ENCODE peak calls at places on chromosomes 4 and X, in ten cellular contexts. C is bronchial epithelial cell, X is kidney tubule cell, V is substantia nigra, Q is GM18507, T is ELF-1, M is pulmonary artery endothelial cell, B is cerebellar cortex, H is AG10803, N is colonic mucosa. G is an unnamed sample.

GRCh38 chrX:101051549-101052302 is at the start of gene TRMT2B:
- DNase-seq in Q (peak), X (peak), V (peak), B (peak), H (peak), N (peak), C (peak), T (peak), M (no peak), G (peak)

GRCh38 chr4:110926841-110927400 is 304.0 kb upstream of the PITX2 start:
- DNase-seq in V (no peak), C (no peak), Q (no peak), M (no peak), B (no peak), H (no peak), T (no peak), N (no peak), X (no peak), G (no peak)

GRCh38 chrX:113009837-113010236 is 169.2 kb upstream of the AMOT start:
- DNase-seq in Q (no peak), C (no peak), N (no peak), T (peak), H (no peak), X (no peak), V (no peak), B (no peak), M (no peak), G (no peak)

GRCh38 chr4:22477136-22477793 is 38.6 kb downstream of the ADGRA3 start:
- DNase-seq in X (no peak), T (no peak), Q (no peak), C (no peak), N (peak), B (no peak), M (no peak), H (no peak), V (no peak), G (no peak)

GRCh38 chr4:110781944-110782343 is 159.1 kb upstream of the PITX2 start:
- DNase-seq in M (no peak), C (no peak), H (no peak), Q (no peak), B (no peak), N (no peak), V (no peak), X (no peak), T (no peak), G (no peak)

GRCh38 chr4:22442956-22443355 is 72.9 kb downstream of the ADGRA3 start:
- DNase-seq in M (no peak), T (no peak), H (no peak), N (no peak), Q (no peak), X (no peak), V (no peak), C (no peak), B (no peak), G (no peak)

GRCh38 chr4:27716693-27717505 is 856.3 kb downstream of the STIM2 start:
- DNase-seq in V (peak), X (no peak), H (no peak), C (no peak), N (no peak), T (no peak), Q (no peak), B (no peak), M (no peak), G (no peak)

GRCh38 chr4:110503588-110504435 is 27.9 kb downstream of the ENPEP start:
- DNase-seq in H (peak), X (no peak), V (no peak), B (no peak), M (no peak), Q (no peak), N (no peak), T (peak), C (no peak), G (no peak)

GRCh38 chr4:118285931-118286330 is 66.9 kb downstream of the PRSS12 start:
- DNase-seq in N (no peak), X (no peak), M (no peak), V (no peak), H (no peak), T (no peak), C (peak), B (no peak), Q (no peak), G (no peak)

GRCh38 chr4:81688085-81688484 is 216.4 kb upstream of the RASGEF1B start:
- DNase-seq in H (no peak), Q (no peak), M (no peak), V (no peak), B (no peak), X (peak), N (no peak), T (no peak), C (peak), G (no peak)

GRCh38 chr4:55078987-55079386 is 46.4 kb downstream of the KDR start:
- DNase-seq in M (peak), C (no peak), V (no peak), B (no peak), N (no peak), X (no peak), T (peak), H (peak), Q (no peak), G (no peak)

GRCh38 chr4:94446386-94446785 is 5.4 kb upstream of the PDLIM5 start:
- DNase-seq in H (peak), X (no peak), M (no peak), Q (no peak), V (no peak), C (peak), N (no peak), T (no peak), B (no peak), G (no peak)

GRCh38 chr4:12879500-12879899 is 604.6 kb downstream of the RAB28 start:
- DNase-seq in B (no peak), N (no peak), Q (no peak), M (no peak), X (no peak), T (no peak), H (no peak), C (no peak), V (no peak), G (no peak)

GRCh38 chrX:71859637-71860036 is 51.0 kb upstream of the NHSL2 start:
- DNase-seq in B (peak), C (peak), T (peak), X (peak), N (no peak), V (no peak), M (no peak), Q (no peak), H (peak), G (peak)

GRCh38 chr4:40305329-40306193 is 29.6 kb upstream of the CHRNA9 start:
- DNase-seq in Q (peak), N (no peak), C (no peak), H (no peak), M (no peak), X (no peak), V (no peak), T (no peak), B (no peak), G (no peak)

GRCh38 chr4:138217567-138217966 is 24.6 kb downstream of the SLC7A11 start:
- DNase-seq in V (peak), X (no peak), Q (no peak), H (no peak), C (no peak), M (no peak), T (peak), N (no peak), B (peak), G (no peak)

GRCh38 chrX:53714580-53715335 is 28.2 kb upstream of the HUWE1 start:
- DNase-seq in N (no peak), M (no peak), C (peak), B (no peak), Q (no peak), X (peak), H (no peak), T (peak), V (no peak), G (no peak)

GRCh38 chr4:127370495-127371069 is 262.2 kb upstream of the INTU start:
- DNase-seq in Q (no peak), C (no peak), H (no peak), B (no peak), X (peak), V (no peak), N (no peak), T (no peak), M (no peak), G (peak)

GRCh38 chrX:23819385-23820234 is 36.6 kb downstream of the SAT1 start:
- DNase-seq in T (no peak), V (no peak), C (no peak), H (peak), X (peak), M (no peak), Q (no peak), B (no peak), N (no peak), G (no peak)

GRCh38 chr4:56690393-56690971 is 9.4 kb upstream of the HOPX start:
- DNase-seq in V (no peak), X (no peak), N (no peak), B (no peak), H (no peak), Q (no peak), C (no peak), T (no peak), M (no peak), G (no peak)

GRCh38 chrX:147476008-147476407 is 435.7 kb upstream of the FMR1 start:
- DNase-seq in V (no peak), H (no peak), N (no peak), X (peak), C (peak), Q (no peak), T (peak), M (no peak), B (peak), G (no peak)

GRCh38 chr4:2095236-2096072 is 36.3 kb downstream of the NAT8L start:
- DNase-seq in V (no peak), X (peak), C (no peak), T (no peak), N (no peak), M (no peak), Q (no peak), H (no peak), B (no peak), G (no peak)

GRCh38 chrX:8873102-8873501 is 71.9 kb upstream of the FAM9A start:
- DNase-seq in C (no peak), B (no peak), N (no peak), H (no peak), Q (no peak), X (no peak), M (no peak), V (no peak), T (no peak), G (no peak)

GRCh38 chrX:154815274-154815818 is 10.1 kb upstream of the MPP1 start:
- DNase-seq in T (no peak), C (no peak), M (no peak), X (no peak), H (no peak), V (no peak), N (no peak), Q (no peak), B (no peak), G (no peak)

G was measured in BE2C.